ENCODE peak calls at places on chromosomes 12 and 14, in four cellular contexts. M, F, E and T are unnamed samples.

GRCh38 chr14:60649815-60650381 is 621 bp upstream of the SIX1 start:
- DNase-seq in M (no peak), F (no peak), E (no peak), T (no peak)

GRCh38 chr12:130468700-130469245 is 131.1 kb downstream of the PIWIL1 start:
- DNase-seq in M (no peak), F (no peak), E (no peak), T (no peak)

GRCh38 chr14:22887260-22887989 is 4.4 kb downstream of the REM2 start:
- DNase-seq in M (no peak), F (peak), E (no peak), T (no peak)

GRCh38 chr14:87443787-87444186 is 549.2 kb downstream of the GALC start:
- DNase-seq in M (no peak), F (no peak), E (no peak), T (no peak)

GRCh38 chr12:81022531-81022930 is 55.3 kb upstream of the ACSS3 start:
- DNase-seq in M (no peak), F (no peak), E (no peak), T (no peak)

GRCh38 chr12:123379391-123379790 is 4.5 kb upstream of the KMT5A start:
- DNase-seq in M (no peak), F (no peak), E (no peak), T (no peak)

GRCh38 chr12:30930238-30931010 is 3.9 kb downstream of the TSPAN11 start:
- DNase-seq in M (no peak), F (no peak), E (no peak), T (no peak)

GRCh38 chr12:68319988-68320623 is 12.1 kb downstream of the MDM1 start:
- DNase-seq in M (no peak), F (no peak), E (no peak), T (no peak)

GRCh38 chr14:92586001-92586947 is 72.7 kb downstream of the RIN3 start:
- DNase-seq in M (no peak), F (no peak), E (no peak), T (no peak)

GRCh38 chr12:120846721-120847120 is 57.4 kb downstream of the SPPL3 start:
- DNase-seq in M (no peak), F (no peak), E (no peak), T (no peak)

GRCh38 chr12:100795193-100796179 is 910 bp downstream of the ANO4 start:
- DNase-seq in M (no peak), F (no peak), E (no peak), T (peak)

GRCh38 chr12:69392146-69392928 is 32.8 kb downstream of the YEATS4 start:
- DNase-seq in M (no peak), F (no peak), E (no peak), T (no peak)

GRCh38 chr14:32109676-32110075 is 32.6 kb downstream of the ARHGAP5 start:
- DNase-seq in M (no peak), F (no peak), E (no peak), T (no peak)

GRCh38 chr14:75126121-75126544 is 715 bp downstream of the NEK9 start:
- DNase-seq in M (no peak), F (no peak), E (no peak), T (no peak)

GRCh38 chr14:75121559-75121958 is 5.3 kb downstream of the NEK9 start:
- DNase-seq in M (no peak), F (no peak), E (no peak), T (no peak)

GRCh38 chr14:75126679-75127473 is at the start of gene NEK9:
- DNase-seq in M (peak), F (peak), E (peak), T (peak)

GRCh38 chr14:75125617-75126016 is 1.2 kb downstream of the NEK9 start:
- DNase-seq in M (no peak), F (no peak), E (no peak), T (no peak)

GRCh38 chr14:75123991-75124390 is 2.9 kb downstream of the NEK9 start:
- DNase-seq in M (no peak), F (no peak), E (no peak), T (no peak)
- H3K27ac ChIP-seq in M (no peak), F (no peak), E (no peak), T (no peak)

DNA sequence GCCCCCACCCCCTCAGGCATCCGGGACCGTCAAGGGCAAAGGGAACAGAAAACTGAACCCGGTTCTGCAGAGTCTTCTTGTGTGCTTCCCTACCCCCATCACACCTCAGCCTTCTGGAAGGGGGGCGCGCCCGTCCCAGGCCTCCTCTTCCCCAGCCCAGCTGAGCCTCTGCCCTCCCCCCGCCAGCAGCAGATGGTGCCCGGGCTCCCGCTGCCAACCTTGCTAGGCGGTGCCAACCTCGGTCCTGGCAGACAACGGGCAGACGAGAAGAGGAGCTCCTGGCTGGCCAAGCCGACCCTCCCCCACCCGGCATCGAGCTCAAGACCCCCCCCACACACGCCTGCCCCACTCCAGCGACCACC is 8.7 kb downstream of the STAC3 start:
- DNase-seq in M (no peak), F (no peak), E (no peak), T (no peak)
- H3K27ac ChIP-seq in M (no peak), F (no peak), E (no peak), T (no peak)

GRCh38 chr14:52325632-52326031 is 11.5 kb downstream of the PTGER2 start:
- DNase-seq in M (no peak), F (no peak), E (no peak), T (no peak)
- H3K27ac ChIP-seq in M (no peak), F (no peak), E (no peak), T (no peak)

GRCh38 chr14:99683619-99684355 is at the start of gene CYP46A1:
- DNase-seq in M (peak), F (peak), E (peak), T (peak)
- H3K27ac ChIP-seq in M (peak), F (peak), E (peak), T (peak)

GRCh38 chr12:112190626-112191025 is 65.3 kb downstream of the TRAFD1 start:
- DNase-seq in M (no peak), F (no peak), E (no peak), T (no peak)

GRCh38 chr12:112191840-112192321 is 66.5 kb downstream of the TRAFD1 start:
- DNase-seq in M (no peak), F (no peak), E (no peak), T (no peak)

GRCh38 chr12:112192475-112192874 is 67.1 kb downstream of the TRAFD1 start:
- DNase-seq in M (no peak), F (no peak), E (no peak), T (no peak)

GRCh38 chr12:112188130-112188830 is 62.9 kb downstream of the TRAFD1 start:
- DNase-seq in M (no peak), F (no peak), E (no peak), T (no peak)

GRCh38 chr12:112191201-112191600 is 65.8 kb downstream of the TRAFD1 start:
- DNase-seq in M (no peak), F (no peak), E (no peak), T (no peak)
- H3K27ac ChIP-seq in M (no peak), F (no peak), E (no peak), T (no peak)